ENCODE peak calls at places on chromosomes 2 and 18, in four cellular contexts. H is stimulated activated naive CD8-positive, alpha-beta T cell treated with anti-CD3 and anti-CD28 coated beads, Interleukin-15, Interleukin-2, amounts not matched to agents 100 U/mL and 50 U/mL, for 24 hours; L is substantia nigra; A is thoracic aorta. V is an unnamed sample.

GRCh38 chr2:204453730-204454167 is 91.5 kb upstream of the PARD3B start:
- DNase-seq in H (no peak), L (no peak), A (no peak), V (no peak)

GRCh38 chr2:2879071-2879470 is 498.5 kb downstream of the EIPR1 start:
- DNase-seq in H (no peak), L (no peak), A (no peak), V (no peak)

GRCh38 chr2:148720501-148720998 is 76.0 kb downstream of the EPC2 start:
- DNase-seq in H (no peak), L (no peak), A (no peak), V (no peak)

GRCh38 chr18:13246591-13246990 is 28.0 kb downstream of the LDLRAD4 start:
- DNase-seq in H (no peak), L (no peak), A (no peak), V (no peak)

GRCh38 chr2:233063269-233063975 is 3.3 kb downstream of the INPP5D start:
- DNase-seq in H (peak), L (no peak), A (no peak), V (peak)

GRCh38 chr18:78725426-78725825 is 254.2 kb upstream of the SALL3 start:
- DNase-seq in H (no peak), L (no peak), A (no peak), V (no peak)

GRCh38 chr2:170052151-170052550 is 125.8 kb upstream of the MYO3B start:
- DNase-seq in H (no peak), L (no peak), A (no peak), V (no peak)

GRCh38 chr18:11494093-11494492 is 115.3 kb upstream of the SLC35G4 start:
- DNase-seq in H (no peak), L (no peak), A (no peak), V (no peak)

GRCh38 chr2:98376996-98377395 is 30.7 kb downstream of the CNGA3 start:
- DNase-seq in H (no peak), L (no peak), A (no peak), V (no peak)

GRCh38 chr2:191202881-191203397 is 42.3 kb upstream of the MYO1B start:
- DNase-seq in H (peak), L (no peak), A (no peak), V (no peak)

GRCh38 chr2:216474925-216475670 is 23.5 kb upstream of the RPL37A start:
- DNase-seq in H (peak), L (no peak), A (no peak), V (peak)

GRCh38 chr2:119766944-119767343 is 7.2 kb downstream of the PTPN4 start:
- DNase-seq in H (no peak), L (no peak), A (no peak), V (no peak)

GRCh38 chr18:1929720-1930119 is 641.6 kb downstream of the METTL4 start:
- DNase-seq in H (no peak), L (no peak), A (no peak), V (no peak)

V was measured in GM20000.